ENCODE peak calls at places on chromosome 16, in four cellular contexts. One of them, this sample, is unnamed.

GRCh38 chr16:73268311-73268997 is 220.5 kb upstream of the ZFHX3 start:
- DNase-seq in HepG2: peak; percentile 12
- DNase-seq in naive thymus-derived CD4-positive, alpha-beta T cell: no peak
- DNase-seq in effector memory CD4-positive, alpha-beta T cell: no peak
- DNase-seq in this sample: no peak

GRCh38 chr16:50102046-50102756 is 36.4 kb downstream of the HEATR3 start:
- DNase-seq in HepG2: no peak
- DNase-seq in naive thymus-derived CD4-positive, alpha-beta T cell: no peak
- DNase-seq in effector memory CD4-positive, alpha-beta T cell: no peak
- DNase-seq in this sample: no peak

GRCh38 chr16:70648606-70649005 is 2.2 kb downstream of the IL34 start:
- DNase-seq in HepG2: no peak
- DNase-seq in naive thymus-derived CD4-positive, alpha-beta T cell: no peak
- DNase-seq in effector memory CD4-positive, alpha-beta T cell: no peak
- DNase-seq in this sample: no peak

GRCh38 chr16:67841198-67841815 is 813 bp upstream of the THAP11 start:
- DNase-seq in HepG2: no peak
- DNase-seq in naive thymus-derived CD4-positive, alpha-beta T cell: no peak
- DNase-seq in effector memory CD4-positive, alpha-beta T cell: no peak
- DNase-seq in this sample: no peak

GRCh38 chr16:88712362-88712979 is 6.2 kb downstream of the CTU2 start:
- DNase-seq in HepG2: no peak
- DNase-seq in naive thymus-derived CD4-positive, alpha-beta T cell: no peak
- DNase-seq in effector memory CD4-positive, alpha-beta T cell: no peak
- DNase-seq in this sample: no peak

GRCh38 chr16:27779719-27780161 is 229.8 kb downstream of the KATNIP start:
- DNase-seq in HepG2: peak; percentile 42
- DNase-seq in naive thymus-derived CD4-positive, alpha-beta T cell: no peak
- DNase-seq in effector memory CD4-positive, alpha-beta T cell: no peak
- DNase-seq in this sample: no peak

GRCh38 chr16:88194397-88195020 is 188.2 kb upstream of the ZNF469 start:
- DNase-seq in HepG2: peak; percentile 19
- DNase-seq in naive thymus-derived CD4-positive, alpha-beta T cell: no peak
- DNase-seq in effector memory CD4-positive, alpha-beta T cell: no peak
- DNase-seq in this sample: no peak

GRCh38 chr16:67541391-67542263 is 13.0 kb downstream of the RIPOR1 start:
- DNase-seq in HepG2: no peak
- DNase-seq in naive thymus-derived CD4-positive, alpha-beta T cell: no peak
- DNase-seq in effector memory CD4-positive, alpha-beta T cell: no peak
- DNase-seq in this sample: no peak

GRCh38 chr16:117381-118365 is 20.8 kb downstream of the NPRL3 start:
- DNase-seq in HepG2: peak; percentile 48
- DNase-seq in naive thymus-derived CD4-positive, alpha-beta T cell: peak; percentile 64
- DNase-seq in effector memory CD4-positive, alpha-beta T cell: peak; percentile 46
- DNase-seq in this sample: peak; percentile 54

GRCh38 chr16:71895679-71896385 is 501 bp downstream of the IST1 start:
- DNase-seq in HepG2: no peak
- DNase-seq in naive thymus-derived CD4-positive, alpha-beta T cell: no peak
- DNase-seq in effector memory CD4-positive, alpha-beta T cell: no peak
- DNase-seq in this sample: no peak

GRCh38 chr16:62277942-62278341 is 241.7 kb upstream of the CDH8 start:
- DNase-seq in HepG2: no peak
- DNase-seq in naive thymus-derived CD4-positive, alpha-beta T cell: no peak
- DNase-seq in effector memory CD4-positive, alpha-beta T cell: no peak
- DNase-seq in this sample: no peak

GRCh38 chr16:4787627-4788482 is at the start of gene SEPTIN12:
- DNase-seq in HepG2: no peak
- DNase-seq in naive thymus-derived CD4-positive, alpha-beta T cell: no peak
- DNase-seq in effector memory CD4-positive, alpha-beta T cell: no peak
- DNase-seq in this sample: no peak

GRCh38 chr16:2082171-2082982 is 34.6 kb downstream of the TSC2 start:
- DNase-seq in HepG2: no peak
- DNase-seq in naive thymus-derived CD4-positive, alpha-beta T cell: no peak
- DNase-seq in effector memory CD4-positive, alpha-beta T cell: no peak
- DNase-seq in this sample: no peak

GRCh38 chr16:70702624-70703023 is 16.8 kb upstream of the MTSS2 start:
- DNase-seq in HepG2: no peak
- DNase-seq in naive thymus-derived CD4-positive, alpha-beta T cell: no peak
- DNase-seq in effector memory CD4-positive, alpha-beta T cell: no peak
- DNase-seq in this sample: no peak

GRCh38 chr16:67504190-67505021 is 21.1 kb upstream of the AGRP start:
- DNase-seq in HepG2: peak; percentile 56
- DNase-seq in naive thymus-derived CD4-positive, alpha-beta T cell: peak; percentile 41
- DNase-seq in effector memory CD4-positive, alpha-beta T cell: peak; percentile 29
- DNase-seq in this sample: peak; percentile 45

GRCh38 chr16:23771642-23772041 is 16.8 kb downstream of the CHP2 start:
- DNase-seq in HepG2: no peak
- DNase-seq in naive thymus-derived CD4-positive, alpha-beta T cell: no peak
- DNase-seq in effector memory CD4-positive, alpha-beta T cell: no peak
- DNase-seq in this sample: no peak

GRCh38 chr16:17334096-17334495 is 136.7 kb downstream of the XYLT1 start:
- DNase-seq in HepG2: no peak
- DNase-seq in naive thymus-derived CD4-positive, alpha-beta T cell: no peak
- DNase-seq in effector memory CD4-positive, alpha-beta T cell: no peak
- DNase-seq in this sample: no peak
- H3K27ac ChIP-seq in HepG2: no peak overlapping the region
- H3K27ac ChIP-seq in naive thymus-derived CD4-positive, alpha-beta T cell: no peak overlapping the region
- H3K27ac ChIP-seq in effector memory CD4-positive, alpha-beta T cell: no peak overlapping the region
- H3K27ac ChIP-seq in this sample: no peak overlapping the region

GRCh38 chr16:66207139-66207863 is 159.2 kb upstream of the CDH5 start:
- DNase-seq in HepG2: no peak
- DNase-seq in naive thymus-derived CD4-positive, alpha-beta T cell: no peak
- DNase-seq in effector memory CD4-positive, alpha-beta T cell: no peak
- DNase-seq in this sample: no peak
- H3K4me3 ChIP-seq in HepG2: no peak overlapping the region
- H3K4me3 ChIP-seq in naive thymus-derived CD4-positive, alpha-beta T cell: no peak overlapping the region
- H3K4me3 ChIP-seq in effector memory CD4-positive, alpha-beta T cell: no peak overlapping the region
- H3K4me3 ChIP-seq in this sample: no peak overlapping the region

DNA sequence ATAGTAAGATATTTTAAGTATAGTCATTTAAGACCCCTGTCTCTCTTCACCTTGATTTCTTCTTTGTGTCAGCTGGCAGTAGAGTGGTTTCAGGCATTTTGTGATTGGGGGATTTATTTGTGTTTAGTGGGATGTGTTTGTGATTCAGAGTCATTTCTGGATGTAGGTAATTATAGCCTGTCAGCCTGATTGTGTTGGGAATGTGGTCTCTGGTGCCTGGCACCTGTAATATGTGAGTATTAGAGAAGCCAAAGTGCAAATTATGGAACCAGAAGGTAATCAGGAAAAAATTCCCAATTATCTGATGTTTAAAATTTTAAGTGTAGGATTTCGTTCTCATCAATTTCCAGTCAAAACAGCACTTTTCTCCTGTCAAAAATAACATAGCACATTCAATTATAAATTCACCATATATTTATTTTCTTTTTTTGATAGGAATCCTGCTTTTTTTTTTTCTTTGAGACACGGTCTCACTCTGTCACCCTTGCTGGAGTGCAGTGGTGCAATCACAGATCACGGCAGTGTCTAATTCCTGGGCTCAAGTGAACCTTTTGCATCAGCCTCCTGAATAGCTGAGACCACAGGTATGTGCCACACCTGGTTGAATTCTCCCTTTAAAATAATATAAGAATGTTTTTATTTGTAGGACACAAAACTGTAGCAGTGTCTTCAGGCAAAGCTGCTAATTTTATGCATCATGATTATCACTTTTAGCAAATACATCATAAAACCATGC is 42.7 kb downstream of the ATF7IP2 start:
- DNase-seq in HepG2: no peak
- DNase-seq in naive thymus-derived CD4-positive, alpha-beta T cell: no peak
- DNase-seq in effector memory CD4-positive, alpha-beta T cell: no peak
- DNase-seq in this sample: no peak
- H3K27ac ChIP-seq in HepG2: no peak overlapping the region
- H3K27ac ChIP-seq in naive thymus-derived CD4-positive, alpha-beta T cell: no peak overlapping the region
- H3K27ac ChIP-seq in effector memory CD4-positive, alpha-beta T cell: no peak overlapping the region
- H3K27ac ChIP-seq in this sample: no peak overlapping the region

DNA sequence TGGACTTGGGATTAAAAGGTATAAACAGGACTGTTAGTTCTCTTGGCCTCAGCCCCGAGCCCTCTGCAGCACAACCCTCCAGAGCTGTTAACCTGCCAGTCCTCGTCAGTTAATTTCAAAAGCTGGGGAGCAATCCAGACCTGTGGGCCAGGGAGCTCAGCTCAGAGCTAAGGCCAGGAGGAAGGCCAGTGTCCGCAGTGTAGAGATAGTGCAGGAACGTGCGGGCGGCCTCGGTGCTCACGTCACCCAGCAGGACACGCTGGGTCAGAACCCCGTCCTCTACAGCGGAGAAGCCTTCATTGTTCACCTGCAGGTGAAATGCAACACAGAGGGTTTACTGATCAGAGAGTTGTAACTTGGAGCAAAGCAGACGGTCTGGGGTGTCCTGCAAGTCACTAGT is 15.4 kb upstream of the NLRC3 start:
- DNase-seq in HepG2: no peak
- DNase-seq in naive thymus-derived CD4-positive, alpha-beta T cell: no peak
- DNase-seq in effector memory CD4-positive, alpha-beta T cell: no peak
- DNase-seq in this sample: no peak
- H3K4me3 ChIP-seq in HepG2: no peak overlapping the region
- H3K4me3 ChIP-seq in naive thymus-derived CD4-positive, alpha-beta T cell: no peak overlapping the region
- H3K4me3 ChIP-seq in effector memory CD4-positive, alpha-beta T cell: no peak overlapping the region
- H3K4me3 ChIP-seq in this sample: no peak overlapping the region

This sample was measured in CD4-positive, alpha-beta memory T cell.